ENCODE peak calls at places on chromosomes 3 and 15, in six cellular contexts. A is HepG2, M is endothelial cell of umbilical vein, E is K562, V is GM12878, X is A549. O is an unnamed sample.

GRCh38 chr15:41504751-41505492 is 8.7 kb downstream of the LTK start:
- DNase-seq in A (no peak), M (no peak), E (no peak), V (no peak), X (no peak), O (no peak)

GRCh38 chr3:183306798-183307671 is 54.0 kb downstream of the B3GNT5 start:
- DNase-seq in A (no peak), M (no peak), E (peak), V (peak), X (peak), O (peak)

GRCh38 chr15:34837246-34838016 is 42.1 kb upstream of the ACTC1 start:
- DNase-seq in A (no peak), M (peak), E (peak), V (no peak), X (peak), O (no peak)

GRCh38 chr3:53709856-53710674 is 136.2 kb downstream of the CHDH start:
- DNase-seq in A (peak), M (peak), E (peak), V (no peak), X (peak), O (peak)

GRCh38 chr3:63625161-63625560 is 27.3 kb upstream of the SNTN start:
- DNase-seq in A (no peak), M (peak), E (no peak), V (no peak), X (no peak), O (no peak)

GRCh38 chr15:57395292-57395691 is 19.0 kb downstream of the CGNL1 start:
- DNase-seq in A (no peak), M (peak), E (no peak), V (peak), X (peak), O (no peak)

GRCh38 chr3:153293222-153293621 is 131.2 kb downstream of the RAP2B start:
- DNase-seq in A (no peak), M (no peak), E (no peak), V (no peak), X (no peak), O (peak)

GRCh38 chr3:180980612-180981011 is 8.9 kb downstream of the DNAJC19 start:
- DNase-seq in A (no peak), M (no peak), E (no peak), V (no peak), X (no peak), O (no peak)

GRCh38 chr3:193711523-193711963 is 118.5 kb downstream of the OPA1 start:
- DNase-seq in A (peak), M (no peak), E (no peak), V (no peak), X (no peak), O (no peak)

GRCh38 chr3:104628185-104628789 is 738.4 kb upstream of the ALCAM start:
- DNase-seq in A (peak), M (peak), E (peak), V (no peak), X (peak), O (peak)

GRCh38 chr15:50055333-50056278 is 63.4 kb downstream of the ATP8B4 start:
- DNase-seq in A (no peak), M (no peak), E (no peak), V (no peak), X (no peak), O (peak)

GRCh38 chr3:98359993-98360675 is 6.5 kb downstream of the OR5K4 start:
- DNase-seq in A (peak), M (no peak), E (no peak), V (peak), X (peak), O (peak)

GRCh38 chr3:10935846-10936631 is 56.5 kb upstream of the SLC6A1 start:
- DNase-seq in A (no peak), M (no peak), E (no peak), V (no peak), X (no peak), O (no peak)

GRCh38 chr3:123841476-123842238 is 42.5 kb downstream of the MYLK start:
- DNase-seq in A (no peak), M (no peak), E (no peak), V (no peak), X (no peak), O (peak)

GRCh38 chr3:139455855-139456254 is 20.5 kb downstream of the RBP2 start:
- DNase-seq in A (no peak), M (no peak), E (peak), V (no peak), X (no peak), O (peak)

GRCh38 chr15:52252781-52253180 is 42.8 kb downstream of the MYO5C start:
- DNase-seq in A (peak), M (peak), E (no peak), V (no peak), X (peak), O (peak)

GRCh38 chr3:184039414-184039813 is 7.9 kb downstream of the HTR3D start:
- DNase-seq in A (no peak), M (no peak), E (no peak), V (no peak), X (no peak), O (peak)

GRCh38 chr3:39142067-39142466 is 11.3 kb downstream of the CSRNP1 start:
- DNase-seq in A (no peak), M (no peak), E (no peak), V (no peak), X (no peak), O (no peak)

GRCh38 chr3:160027541-160028195 is 39.0 kb downstream of the IL12A start:
- DNase-seq in A (no peak), M (peak), E (no peak), V (peak), X (peak), O (peak)

GRCh38 chr15:101255066-101255415 is 3.2 kb upstream of the CHSY1 start:
- DNase-seq in A (no peak), M (no peak), E (no peak), V (no peak), X (no peak), O (no peak)

GRCh38 chr3:13251166-13251892 is 168.8 kb downstream of the NUP210 start:
- DNase-seq in A (peak), M (no peak), E (no peak), V (no peak), X (no peak), O (no peak)
- TF ChIP-seq MYC in A (no peak), M (no peak), E (no peak), V (no peak), X (no peak), O (no peak)

GRCh38 chr3:14687360-14687759 is 12.4 kb downstream of the C3orf20 start:
- DNase-seq in A (no peak), M (no peak), E (no peak), V (no peak), X (no peak), O (no peak)
- TF ChIP-seq CTCF in A (no peak), M (no peak), E (no peak), V (no peak), X (no peak), O (no peak)

DNA sequence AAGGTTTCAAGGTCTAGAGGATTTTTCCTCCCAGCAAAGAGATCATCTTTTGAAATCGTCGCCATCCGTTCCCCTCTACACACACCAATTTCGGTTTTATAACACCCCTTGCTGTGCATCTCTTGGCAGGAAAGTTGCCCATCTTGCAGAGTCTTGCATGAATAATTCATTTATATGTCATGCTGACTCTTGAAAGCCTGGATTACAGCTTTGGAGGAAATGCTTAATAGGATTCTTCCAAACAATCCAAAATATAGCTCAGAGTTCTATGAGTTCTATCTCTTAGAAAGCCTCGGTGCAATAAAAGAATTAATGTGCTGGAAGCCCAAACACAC is 262.8 kb downstream of the CHL1 start:
- DNase-seq in A (no peak), M (no peak), E (no peak), V (no peak), X (no peak), O (no peak)
- TF ChIP-seq MYC in A (no peak), M (no peak), E (no peak), V (no peak), X (no peak), O (no peak)

DNA sequence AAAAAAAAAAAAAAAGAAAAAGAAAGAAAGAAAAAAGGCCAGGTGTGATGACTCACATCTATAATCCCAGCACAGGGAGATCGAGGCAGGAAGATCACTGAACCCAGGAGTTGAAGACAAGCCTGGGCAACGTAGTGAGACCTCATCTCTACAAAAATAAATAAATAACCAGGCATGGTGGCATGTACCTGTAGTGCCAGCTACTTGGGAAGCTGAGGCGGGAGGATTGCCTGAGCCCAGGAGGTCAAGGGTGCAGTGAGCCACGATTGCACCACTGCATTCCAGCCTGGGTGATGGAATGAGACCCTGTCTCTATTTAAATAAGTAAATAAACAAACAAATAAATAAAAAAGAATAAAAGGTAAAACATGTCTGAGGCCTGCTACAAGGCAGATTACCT is 39.3 kb upstream of the LACTB start:
- DNase-seq in A (peak), M (no peak), E (no peak), V (no peak), X (peak), O (no peak)
- TF ChIP-seq CTCF in A (no peak), M (no peak), E (no peak), V (no peak), X (no peak), O (no peak)

DNA sequence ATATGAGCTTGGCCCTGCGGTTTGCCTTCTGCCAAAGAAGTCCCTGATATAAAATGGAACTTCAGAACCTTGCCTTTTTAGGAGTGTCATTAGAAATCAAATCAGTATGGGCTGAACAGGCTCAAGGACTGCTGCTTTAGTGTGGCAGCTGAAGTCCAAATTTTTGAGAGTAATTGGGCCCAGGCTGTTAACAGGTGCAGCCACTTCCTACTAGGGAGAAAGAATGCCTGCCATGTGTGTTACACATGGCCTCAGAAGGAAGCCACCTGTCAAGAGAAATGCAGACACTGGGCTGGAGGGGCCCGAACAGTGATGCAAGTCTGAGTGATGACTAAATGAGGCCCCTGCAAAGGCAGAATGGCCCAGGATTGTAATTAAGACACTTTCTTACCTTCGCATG is 786.7 kb upstream of the CFAP20DC start:
- DNase-seq in A (no peak), M (no peak), E (no peak), V (no peak), X (no peak), O (no peak)
- TF ChIP-seq MYC in A (no peak), M (no peak), E (no peak), V (no peak), X (no peak), O (no peak)

DNA sequence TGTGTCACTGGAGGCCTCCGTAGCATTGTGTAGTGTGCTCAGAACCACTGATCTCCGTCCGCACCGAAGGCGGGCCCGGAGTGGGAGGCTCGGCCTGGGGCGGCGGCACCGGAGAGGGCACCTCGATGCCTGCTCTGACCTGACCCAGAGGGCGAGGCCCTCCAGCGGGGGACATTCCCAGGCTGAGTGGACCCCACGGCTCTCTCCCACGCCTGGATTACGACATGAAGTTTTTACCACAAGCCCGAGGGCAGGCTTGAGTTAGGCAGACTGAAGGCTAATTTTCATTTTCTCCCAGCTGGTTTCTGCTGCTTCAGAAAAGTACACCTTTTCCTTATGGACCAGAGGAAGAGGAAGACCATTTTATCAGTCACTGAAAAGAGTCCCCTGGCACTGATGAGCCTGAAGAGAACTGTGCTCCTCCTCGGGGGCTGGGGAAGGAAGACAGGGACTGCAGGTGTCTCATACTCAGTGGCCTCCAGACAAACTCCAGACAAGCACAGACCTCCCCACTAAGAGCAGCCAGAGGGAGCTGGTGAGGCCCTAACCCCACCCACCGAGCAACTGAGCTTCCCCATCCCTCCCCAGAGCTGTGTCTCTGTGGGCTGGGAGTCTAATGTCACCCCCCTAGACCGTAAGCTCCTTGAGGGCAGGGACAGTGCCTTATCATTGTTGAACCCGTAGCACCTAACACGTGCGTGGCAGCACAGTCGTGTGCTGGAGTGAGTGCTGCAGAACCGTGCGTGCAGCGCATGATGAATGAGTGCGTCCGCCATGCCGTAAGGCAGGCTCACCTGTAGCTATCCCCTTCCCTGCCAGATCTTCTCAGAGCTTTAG is 74.5 kb upstream of the BLM start:
- DNase-seq in A (no peak), M (no peak), E (no peak), V (no peak), X (no peak), O (peak)
- TF ChIP-seq CTCF in A (peak), M (no peak), E (peak), V (peak), X (no peak), O (peak)

GRCh38 chr3:55807210-55807609 is 320.1 kb upstream of the WNT5A start:
- DNase-seq in A (no peak), M (no peak), E (no peak), V (no peak), X (no peak), O (peak)
- TF ChIP-seq MYC in A (no peak), M (no peak), E (no peak), V (no peak), X (no peak), O (no peak)

DNA sequence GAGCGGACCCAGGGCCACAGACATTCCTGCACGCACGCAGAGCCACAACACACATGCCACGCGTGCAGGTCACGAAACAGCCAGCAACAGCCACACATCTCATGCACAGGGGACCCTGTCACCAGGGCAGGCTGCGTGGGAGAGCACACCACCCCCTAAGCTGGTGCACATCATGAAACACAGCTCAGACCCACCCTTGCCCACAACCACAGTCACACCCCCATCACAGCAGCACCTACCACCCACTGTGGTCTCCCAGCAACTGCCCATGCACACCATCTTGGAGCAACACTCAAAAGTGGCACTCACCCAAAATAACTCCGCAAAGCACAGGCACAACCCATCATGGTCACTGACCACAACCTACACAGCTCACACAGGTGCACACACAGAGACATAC is 75.7 kb downstream of the OCA2 start:
- DNase-seq in A (no peak), M (no peak), E (no peak), V (no peak), X (no peak), O (no peak)
- TF ChIP-seq CTCF in A (no peak), M (no peak), E (no peak), V (no peak), X (no peak), O (no peak)

DNA sequence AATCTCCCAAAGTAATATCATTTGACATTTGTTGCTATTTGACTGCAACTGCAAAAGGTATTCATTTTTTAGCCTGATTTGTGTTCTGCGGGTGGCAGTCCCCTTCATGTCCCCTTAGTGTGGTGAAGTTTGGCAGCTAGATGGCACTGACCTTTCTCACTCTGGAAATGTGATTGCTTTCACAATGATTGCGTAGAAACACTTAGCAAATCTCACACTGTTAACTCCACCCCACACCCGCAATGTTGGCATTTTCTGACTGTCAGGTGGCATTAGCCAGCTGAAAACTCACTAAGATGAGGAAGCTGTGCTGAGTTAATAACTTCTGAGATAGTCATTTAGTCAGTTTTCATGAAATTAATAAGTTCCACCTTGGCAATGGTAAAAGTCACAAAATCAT is 76.9 kb downstream of the TRIM69 start:
- DNase-seq in A (no peak), M (no peak), E (no peak), V (no peak), X (no peak), O (peak)
- TF ChIP-seq MYC in A (no peak), M (no peak), E (no peak), V (no peak), X (no peak), O (no peak)